ENCODE peak calls at places on chromosomes 13 and 19, in six cellular contexts. One of them, this sample, is unnamed.

GRCh38 chr19:6073858-6074708 is 36.2 kb downstream of the RFX2 start:
- DNase-seq in H1: no peak
- DNase-seq in IMR-90: no peak
- DNase-seq in H9: no peak
- DNase-seq in neuronal stem cell: no peak
- DNase-seq in mesenchymal stem cell: no peak
- DNase-seq in this sample: no peak

GRCh38 chr19:10662384-10663251 is 8.5 kb downstream of the ILF3 start:
- DNase-seq in H1: no peak
- DNase-seq in IMR-90: peak; percentile 37
- DNase-seq in H9: no peak
- DNase-seq in neuronal stem cell: no peak
- DNase-seq in mesenchymal stem cell: no peak
- DNase-seq in this sample: peak; percentile 35

GRCh38 chr19:30693179-30693578 is 321.0 kb downstream of the ZNF536 start:
- DNase-seq in H1: no peak
- DNase-seq in IMR-90: no peak
- DNase-seq in H9: no peak
- DNase-seq in neuronal stem cell: no peak
- DNase-seq in mesenchymal stem cell: no peak
- DNase-seq in this sample: no peak

GRCh38 chr13:26046639-26047038 is 5.2 kb downstream of the SHISA2 start:
- DNase-seq in H1: no peak
- DNase-seq in IMR-90: no peak
- DNase-seq in H9: no peak
- DNase-seq in neuronal stem cell: no peak
- DNase-seq in mesenchymal stem cell: no peak
- DNase-seq in this sample: no peak

GRCh38 chr19:51274371-51274770 is 23.5 kb downstream of the SIGLECL1 start:
- DNase-seq in H1: peak; percentile 10
- DNase-seq in IMR-90: no peak
- DNase-seq in H9: peak; percentile 9
- DNase-seq in neuronal stem cell: no peak
- DNase-seq in mesenchymal stem cell: no peak
- DNase-seq in this sample: no peak

GRCh38 chr19:20256606-20257005 is 89.6 kb downstream of the ZNF486 start:
- DNase-seq in H1: peak; percentile 32
- DNase-seq in IMR-90: no peak
- DNase-seq in H9: no peak
- DNase-seq in neuronal stem cell: no peak
- DNase-seq in mesenchymal stem cell: no peak
- DNase-seq in this sample: no peak

GRCh38 chr13:29140277-29140676 is 320.1 kb downstream of the MTUS2 start:
- DNase-seq in H1: no peak
- DNase-seq in IMR-90: no peak
- DNase-seq in H9: no peak
- DNase-seq in neuronal stem cell: no peak
- DNase-seq in mesenchymal stem cell: peak; percentile 88
- DNase-seq in this sample: peak; percentile 84

GRCh38 chr19:54247106-54247930 is 4.7 kb upstream of the LILRA6 start:
- DNase-seq in H1: no peak
- DNase-seq in IMR-90: no peak
- DNase-seq in H9: no peak
- DNase-seq in neuronal stem cell: no peak
- DNase-seq in mesenchymal stem cell: no peak
- DNase-seq in this sample: no peak

GRCh38 chr13:47220453-47221150 is 323.7 kb upstream of the HTR2A start:
- DNase-seq in H1: no peak
- DNase-seq in IMR-90: peak; percentile 23
- DNase-seq in H9: peak; percentile 31
- DNase-seq in neuronal stem cell: no peak
- DNase-seq in mesenchymal stem cell: peak; percentile 27
- DNase-seq in this sample: no peak

GRCh38 chr19:3479177-3479818 is 1.0 kb downstream of the SMIM24 start:
- DNase-seq in H1: peak; percentile 69
- DNase-seq in IMR-90: no peak
- DNase-seq in H9: peak; percentile 74
- DNase-seq in neuronal stem cell: no peak
- DNase-seq in mesenchymal stem cell: no peak
- DNase-seq in this sample: no peak

GRCh38 chr13:112447761-112448603 is 71.8 kb downstream of the SPACA7 start:
- DNase-seq in H1: no peak
- DNase-seq in IMR-90: no peak
- DNase-seq in H9: peak; percentile 22
- DNase-seq in neuronal stem cell: no peak
- DNase-seq in mesenchymal stem cell: no peak
- DNase-seq in this sample: no peak

GRCh38 chr19:20078696-20079095 is 896 bp downstream of the ZNF90 start:
- DNase-seq in H1: no peak
- DNase-seq in IMR-90: peak; percentile 18
- DNase-seq in H9: no peak
- DNase-seq in neuronal stem cell: peak; percentile 21
- DNase-seq in mesenchymal stem cell: peak; percentile 48
- DNase-seq in this sample: no peak

GRCh38 chr19:36635342-36635741 is 30.2 kb downstream of the ZNF382 start:
- DNase-seq in H1: no peak
- DNase-seq in IMR-90: no peak
- DNase-seq in H9: no peak
- DNase-seq in neuronal stem cell: no peak
- DNase-seq in mesenchymal stem cell: no peak
- DNase-seq in this sample: no peak

GRCh38 chr13:81406022-81406421 is 1065.1 kb upstream of the SPRY2 start:
- DNase-seq in H1: no peak
- DNase-seq in IMR-90: no peak
- DNase-seq in H9: no peak
- DNase-seq in neuronal stem cell: no peak
- DNase-seq in mesenchymal stem cell: no peak
- DNase-seq in this sample: no peak

GRCh38 chr19:31347828-31348314 is 1.4 kb downstream of the TSHZ3 start:
- DNase-seq in H1: no peak
- DNase-seq in IMR-90: peak; percentile 87
- DNase-seq in H9: no peak
- DNase-seq in neuronal stem cell: no peak
- DNase-seq in mesenchymal stem cell: no peak
- DNase-seq in this sample: no peak

GRCh38 chr13:46679369-46680180 is 117.4 kb downstream of the ESD start:
- DNase-seq in H1: no peak
- DNase-seq in IMR-90: peak; percentile 70
- DNase-seq in H9: no peak
- DNase-seq in neuronal stem cell: no peak
- DNase-seq in mesenchymal stem cell: peak; percentile 85
- DNase-seq in this sample: no peak

GRCh38 chr13:33053397-33054066 is 37.3 kb downstream of the KL start:
- DNase-seq in H1: no peak
- DNase-seq in IMR-90: no peak
- DNase-seq in H9: no peak
- DNase-seq in neuronal stem cell: no peak
- DNase-seq in mesenchymal stem cell: no peak
- DNase-seq in this sample: peak; percentile 73

GRCh38 chr13:111629933-111630332 is 309.5 kb downstream of the TEX29 start:
- DNase-seq in H1: no peak
- DNase-seq in IMR-90: no peak
- DNase-seq in H9: peak; percentile 20
- DNase-seq in neuronal stem cell: no peak
- DNase-seq in mesenchymal stem cell: no peak
- DNase-seq in this sample: no peak

GRCh38 chr19:17555929-17556813 is 722 bp downstream of the COLGALT1 start:
- DNase-seq in H1: peak; percentile 67
- DNase-seq in IMR-90: peak; percentile 44
- DNase-seq in H9: peak; percentile 76
- DNase-seq in neuronal stem cell: peak; percentile 27
- DNase-seq in mesenchymal stem cell: peak; percentile 66
- DNase-seq in this sample: peak; percentile 60

GRCh38 chr13:57030671-57031070 is 110.0 kb upstream of the PRR20A start:
- DNase-seq in H1: no peak
- DNase-seq in IMR-90: no peak
- DNase-seq in H9: no peak
- DNase-seq in neuronal stem cell: no peak
- DNase-seq in mesenchymal stem cell: no peak
- DNase-seq in this sample: no peak

GRCh38 chr13:29978211-29978610 is 127.8 kb upstream of the UBL3 start:
- DNase-seq in H1: no peak
- DNase-seq in IMR-90: peak; percentile 18
- DNase-seq in H9: no peak
- DNase-seq in neuronal stem cell: no peak
- DNase-seq in mesenchymal stem cell: peak; percentile 21
- DNase-seq in this sample: no peak

GRCh38 chr19:17829855-17830566 is 8.7 kb upstream of the INSL3 start:
- DNase-seq in H1: peak; percentile 88
- DNase-seq in IMR-90: peak; percentile 8
- DNase-seq in H9: peak; percentile 97
- DNase-seq in neuronal stem cell: peak; percentile 72
- DNase-seq in mesenchymal stem cell: peak; percentile 55
- DNase-seq in this sample: peak; percentile 61

GRCh38 chr19:50817941-50818858 is 5.4 kb downstream of the KLK1 start:
- DNase-seq in H1: peak; percentile 99
- DNase-seq in IMR-90: no peak
- DNase-seq in H9: peak; percentile 94
- DNase-seq in neuronal stem cell: peak; percentile 76
- DNase-seq in mesenchymal stem cell: peak; percentile 16
- DNase-seq in this sample: no peak

GRCh38 chr19:48946789-48947542 is 7.7 kb upstream of the BAX start:
- DNase-seq in H1: no peak
- DNase-seq in IMR-90: no peak
- DNase-seq in H9: no peak
- DNase-seq in neuronal stem cell: no peak
- DNase-seq in mesenchymal stem cell: no peak
- DNase-seq in this sample: no peak

GRCh38 chr13:70339738-70340137 is 231.5 kb upstream of the KLHL1 start:
- DNase-seq in H1: peak; percentile 52
- DNase-seq in IMR-90: no peak
- DNase-seq in H9: peak; percentile 58
- DNase-seq in neuronal stem cell: no peak
- DNase-seq in mesenchymal stem cell: peak; percentile 45
- DNase-seq in this sample: no peak

GRCh38 chr13:112435973-112436372 is 59.8 kb downstream of the SPACA7 start:
- DNase-seq in H1: no peak
- DNase-seq in IMR-90: no peak
- DNase-seq in H9: no peak
- DNase-seq in neuronal stem cell: no peak
- DNase-seq in mesenchymal stem cell: no peak
- DNase-seq in this sample: no peak

GRCh38 chr13:114089751-114090400 is 42.5 kb downstream of the RASA3 start:
- DNase-seq in H1: no peak
- DNase-seq in IMR-90: no peak
- DNase-seq in H9: no peak
- DNase-seq in neuronal stem cell: no peak
- DNase-seq in mesenchymal stem cell: no peak
- DNase-seq in this sample: no peak

GRCh38 chr13:50238922-50239321 is 223.7 kb downstream of the KCNRG start:
- DNase-seq in H1: no peak
- DNase-seq in IMR-90: no peak
- DNase-seq in H9: no peak
- DNase-seq in neuronal stem cell: no peak
- DNase-seq in mesenchymal stem cell: no peak
- DNase-seq in this sample: no peak

GRCh38 chr13:50241479-50241878 is 226.2 kb downstream of the KCNRG start:
- DNase-seq in H1: no peak
- DNase-seq in IMR-90: no peak
- DNase-seq in H9: no peak
- DNase-seq in neuronal stem cell: no peak
- DNase-seq in mesenchymal stem cell: peak; percentile 42
- DNase-seq in this sample: no peak

GRCh38 chr13:50235604-50236003 is 220.4 kb downstream of the KCNRG start:
- DNase-seq in H1: no peak
- DNase-seq in IMR-90: no peak
- DNase-seq in H9: no peak
- DNase-seq in neuronal stem cell: no peak
- DNase-seq in mesenchymal stem cell: no peak
- DNase-seq in this sample: no peak

GRCh38 chr13:50236898-50237318 is 221.7 kb downstream of the KCNRG start:
- DNase-seq in H1: no peak
- DNase-seq in IMR-90: peak; percentile 5
- DNase-seq in H9: no peak
- DNase-seq in neuronal stem cell: no peak
- DNase-seq in mesenchymal stem cell: no peak
- DNase-seq in this sample: no peak
- H2AFZ ChIP-seq in H1: no peak overlapping the region
- H2AFZ ChIP-seq in IMR-90: no peak overlapping the region
- H2AFZ ChIP-seq in H9: no peak overlapping the region
- H2AFZ ChIP-seq in neuronal stem cell: peak overlapping the region; percentile 29
- H2AFZ ChIP-seq in mesenchymal stem cell: no peak overlapping the region
- H2AFZ ChIP-seq in this sample: no peak overlapping the region

DNA sequence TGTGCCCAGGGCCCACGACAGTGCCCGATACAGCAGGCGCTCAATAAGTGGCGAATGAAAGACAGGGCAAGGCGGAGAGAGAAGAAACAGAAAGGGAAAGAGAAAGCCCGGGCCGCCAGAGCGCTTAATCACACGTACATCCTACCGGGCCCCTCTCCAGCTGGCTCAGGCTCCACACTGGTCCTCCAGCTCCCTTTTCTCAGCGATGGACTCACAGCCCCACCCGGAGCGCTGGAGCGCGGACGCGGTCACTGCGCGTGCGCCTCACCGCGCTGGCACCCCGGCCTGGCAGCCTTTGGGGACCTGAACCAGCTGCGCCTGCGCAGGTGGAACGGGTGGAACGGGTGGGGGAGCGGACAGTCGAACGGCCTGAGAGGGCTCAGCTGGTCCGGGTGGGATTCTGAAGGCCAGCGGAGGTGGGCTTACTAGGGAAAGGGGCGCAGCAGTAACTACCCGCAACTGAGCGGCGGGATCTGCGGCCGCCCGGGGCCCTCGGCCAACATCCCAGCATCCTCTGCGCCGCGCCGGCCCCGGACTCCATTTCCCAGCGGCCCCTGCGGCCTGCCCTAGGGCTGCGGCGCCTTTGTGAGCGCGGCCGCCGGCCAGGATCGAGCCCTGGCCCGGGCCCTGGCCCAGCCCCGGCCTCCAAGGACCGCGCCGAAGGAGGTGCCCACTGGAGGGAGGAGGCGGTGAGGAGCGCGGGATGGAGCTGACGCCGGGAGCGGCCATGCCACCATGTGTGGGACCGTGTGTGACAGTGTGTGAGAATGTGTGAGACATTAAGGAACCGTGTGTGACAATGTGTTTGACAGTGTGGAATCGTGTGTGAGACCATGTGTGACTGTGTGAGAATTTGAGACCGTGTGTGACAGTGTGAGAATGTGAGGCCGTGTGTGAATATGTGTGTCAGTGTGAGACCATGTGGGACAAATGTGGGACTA is at the start of gene ZNF583:
- DNase-seq in H1: peak; percentile 93
- DNase-seq in IMR-90: peak; percentile 97
- DNase-seq in H9: peak; percentile 89
- DNase-seq in neuronal stem cell: peak; percentile 88
- DNase-seq in mesenchymal stem cell: peak; percentile 95
- DNase-seq in this sample: peak; percentile 92
- H2BK5ac ChIP-seq in H1: peak within 1 kb of the TSS; percentile 73
- H2BK5ac ChIP-seq in IMR-90: peak within 1 kb of the TSS; percentile 96
- H2BK5ac ChIP-seq in H9: no peak within 1 kb of the TSS
- H2BK5ac ChIP-seq in neuronal stem cell: peak within 1 kb of the TSS; percentile 69
- H2BK5ac ChIP-seq in mesenchymal stem cell: peak within 1 kb of the TSS; percentile 95
- H2BK5ac ChIP-seq in this sample: peak within 1 kb of the TSS; percentile 89

GRCh38 chr19:38988632-38989031 is 13.1 kb upstream of the FBXO17 start:
- DNase-seq in H1: no peak
- DNase-seq in IMR-90: no peak
- DNase-seq in H9: no peak
- DNase-seq in neuronal stem cell: no peak
- DNase-seq in mesenchymal stem cell: no peak
- DNase-seq in this sample: no peak
- H3K4me2 ChIP-seq in H1: peak overlapping the region; percentile 51
- H3K4me2 ChIP-seq in IMR-90: no peak overlapping the region
- H3K4me2 ChIP-seq in H9: no peak overlapping the region
- H3K4me2 ChIP-seq in neuronal stem cell: peak overlapping the region; percentile 38
- H3K4me2 ChIP-seq in mesenchymal stem cell: no peak overlapping the region
- H3K4me2 ChIP-seq in this sample: no peak overlapping the region

GRCh38 chr13:97627566-97627965 is 193.6 kb downstream of the RAP2A start:
- DNase-seq in H1: no peak
- DNase-seq in IMR-90: peak; percentile 95
- DNase-seq in H9: peak; percentile 66
- DNase-seq in neuronal stem cell: no peak
- DNase-seq in mesenchymal stem cell: peak; percentile 59
- DNase-seq in this sample: no peak
- H2AFZ ChIP-seq in H1: peak overlapping the region; percentile 36
- H2AFZ ChIP-seq in IMR-90: no peak overlapping the region
- H2AFZ ChIP-seq in H9: no peak overlapping the region
- H2AFZ ChIP-seq in neuronal stem cell: no peak overlapping the region
- H2AFZ ChIP-seq in mesenchymal stem cell: no peak overlapping the region
- H2AFZ ChIP-seq in this sample: no peak overlapping the region